ENCODE peak calls at places on chromosomes 1 and 21, in eight cellular contexts. C, P, I, T, M, H, R and K are unnamed samples.

GRCh38 chr1:10764296-10764798 is 32.1 kb downstream of the CASZ1 start:
- DNase-seq in P (no peak), I (no peak), T (no peak), H (no peak), C (no peak), M (no peak), R (no peak), K (no peak)

GRCh38 chr1:211420389-211420788 is 71.6 kb downstream of the RD3 start:
- DNase-seq in C (peak), M (no peak), R (no peak), P (peak), I (peak), T (no peak), H (no peak), K (peak)

GRCh38 chr1:116877369-116877768 is 32.3 kb upstream of the PTGFRN start:
- DNase-seq in P (no peak), C (no peak), R (no peak), H (no peak), T (no peak), I (no peak), M (no peak), K (peak)

GRCh38 chr21:27365394-27365793 is 398.5 kb upstream of the ADAMTS5 start:
- DNase-seq in P (peak), T (no peak), I (peak), C (no peak), H (peak), R (no peak), M (no peak), K (no peak)

GRCh38 chr1:42085596-42085995 is 67.6 kb upstream of the GUCA2B start:
- DNase-seq in I (no peak), R (no peak), M (no peak), T (no peak), H (no peak), P (peak), C (no peak), K (no peak)

GRCh38 chr1:17059391-17060128 is 5.7 kb upstream of the SDHB start:
- DNase-seq in H (peak), I (peak), P (peak), C (peak), R (peak), T (peak), M (peak), K (peak)

GRCh38 chr1:31413405-31414005 is 492 bp downstream of the SERINC2 start:
- DNase-seq in I (peak), M (no peak), R (no peak), P (no peak), C (peak), H (no peak), T (peak), K (no peak)

GRCh38 chr1:47756006-47756405 is 241.2 kb downstream of the TRABD2B start:
- DNase-seq in M (no peak), P (no peak), I (no peak), R (no peak), C (no peak), T (no peak), H (no peak), K (no peak)

GRCh38 chr1:9842073-9842711 is 18.4 kb upstream of the CLSTN1 start:
- DNase-seq in I (peak), T (no peak), R (no peak), M (no peak), H (no peak), P (peak), C (no peak), K (no peak)

GRCh38 chr1:42973799-42974198 is 15.1 kb upstream of the SLC2A1 start:
- DNase-seq in P (no peak), R (no peak), C (no peak), H (no peak), I (no peak), M (no peak), T (no peak), K (no peak)

GRCh38 chr1:245131026-245131393 is 23.8 kb upstream of the KIF26B start:
- DNase-seq in T (no peak), P (no peak), M (no peak), R (no peak), C (no peak), I (no peak), H (no peak), K (no peak)

GRCh38 chr1:65449214-65449823 is 28.9 kb downstream of the LEPR start:
- DNase-seq in H (no peak), C (no peak), I (no peak), R (no peak), T (no peak), M (no peak), P (no peak), K (no peak)

GRCh38 chr1:226654508-226655124 is 84.5 kb downstream of the ITPKB start:
- DNase-seq in P (no peak), C (no peak), H (no peak), M (no peak), T (no peak), I (no peak), R (no peak), K (no peak)

GRCh38 chr1:230423936-230424335 is 2.2 kb downstream of the PGBD5 start:
- DNase-seq in T (no peak), I (no peak), C (no peak), P (no peak), M (no peak), H (no peak), R (no peak), K (no peak)

GRCh38 chr1:30445449-30445848 is 277.9 kb downstream of the MATN1 start:
- DNase-seq in I (no peak), H (no peak), M (no peak), R (no peak), P (no peak), C (peak), T (no peak), K (no peak)

GRCh38 chr1:93142161-93142560 is 38.1 kb downstream of the TMED5 start:
- DNase-seq in I (no peak), T (no peak), C (no peak), H (no peak), M (no peak), P (no peak), R (no peak), K (no peak)

GRCh38 chr1:228377664-228378452 is 28.8 kb downstream of the TRIM11 start:
- DNase-seq in C (peak), P (no peak), H (no peak), R (no peak), T (no peak), M (no peak), I (no peak), K (no peak)

GRCh38 chr1:243850368-243851128 is 505 bp upstream of the AKT3 start:
- DNase-seq in M (peak), C (peak), R (peak), H (no peak), T (peak), P (peak), I (peak), K (peak)

GRCh38 chr1:116514708-116515525 is 55.9 kb downstream of the CD58 start:
- DNase-seq in H (peak), T (no peak), M (peak), P (peak), I (peak), R (no peak), C (no peak), K (no peak)

GRCh38 chr1:170261669-170262068 is 115.9 kb downstream of the NTMT2 start:
- DNase-seq in I (no peak), R (no peak), P (no peak), C (no peak), H (no peak), T (no peak), M (no peak), K (peak)

GRCh38 chr1:244074559-244075171 is 23.6 kb downstream of the ZBTB18 start:
- DNase-seq in R (no peak), I (no peak), T (no peak), C (no peak), H (no peak), M (no peak), P (no peak), K (no peak)

GRCh38 chr21:34630536-34631143 is 15.7 kb upstream of the RCAN1 start:
- DNase-seq in T (peak), C (peak), P (peak), I (peak), H (no peak), M (peak), R (no peak), K (no peak)

GRCh38 chr1:206872139-206872538 is 6.7 kb downstream of the IL20 start:
- DNase-seq in R (no peak), H (no peak), I (no peak), P (no peak), C (no peak), T (no peak), M (no peak), K (no peak)

GRCh38 chr1:152461544-152461943 is 47.5 kb upstream of the CRNN start:
- DNase-seq in P (peak), I (peak), H (peak), T (peak), R (no peak), C (peak), M (peak), K (peak)

GRCh38 chr1:62900566-62900965 is 116.6 kb downstream of the ATG4C start:
- DNase-seq in P (no peak), R (no peak), T (no peak), I (no peak), M (no peak), C (no peak), H (no peak), K (no peak)

GRCh38 chr21:33403786-33404571 is 766 bp downstream of the IFNGR2 start:
- DNase-seq in H (no peak), I (peak), P (peak), C (peak), T (peak), R (no peak), M (no peak), K (no peak)

GRCh38 chr1:210944255-210944654 is 189.7 kb downstream of the KCNH1 start:
- DNase-seq in I (no peak), M (no peak), T (no peak), H (no peak), R (no peak), P (no peak), C (peak), K (no peak)

GRCh38 chr1:205046870-205047269 is 3.9 kb downstream of the CNTN2 start:
- DNase-seq in T (no peak), H (no peak), M (no peak), R (no peak), P (no peak), I (no peak), C (no peak), K (no peak)

GRCh38 chr1:15353839-15354579 is 55.7 kb upstream of the EFHD2 start:
- DNase-seq in C (no peak), H (no peak), I (peak), T (no peak), P (no peak), R (no peak), M (no peak), K (no peak)

GRCh38 chr1:244046907-244047738 is 4.0 kb upstream of the ZBTB18 start:
- DNase-seq in H (no peak), T (no peak), I (peak), M (peak), C (no peak), R (no peak), P (peak), K (no peak)

GRCh38 chr1:3695326-3696217 is 43.3 kb downstream of the TP73 start:
- DNase-seq in T (no peak), M (no peak), C (peak), R (no peak), P (peak), I (peak), H (no peak), K (no peak)